ENCODE peak calls at places on chromosome 9, in ten cellular contexts. G, U, Z, R, K, B, C, N, X and D are unnamed samples.

GRCh38 chr9:114102484-114102883 is 3.4 kb upstream of the KIF12 start:
- DNase-seq in G (no peak), U (no peak), Z (no peak), R (no peak), K (no peak), B (no peak), C (no peak), N (no peak), X (no peak), D (no peak)

GRCh38 chr9:138070815-138071214 is 193.2 kb downstream of the CACNA1B start:
- DNase-seq in G (no peak), U (no peak), Z (no peak), R (no peak), K (no peak), B (no peak), C (no peak), N (peak; percentile 33), X (peak; percentile 7), D (no peak)

GRCh38 chr9:34578241-34579096 is 11.1 kb downstream of the CNTFR start:
- DNase-seq in G (peak; percentile 75), U (no peak), Z (no peak), R (peak; percentile 28), K (no peak), B (no peak), C (no peak), N (no peak), X (no peak), D (no peak)

GRCh38 chr9:33795819-33796218 is 458 bp downstream of the PRSS3 start:
- DNase-seq in G (no peak), U (peak; percentile 32), Z (no peak), R (no peak), K (no peak), B (no peak), C (no peak), N (no peak), X (no peak), D (no peak)

GRCh38 chr9:23522952-23523351 is 303.1 kb downstream of the ELAVL2 start:
- DNase-seq in G (no peak), U (no peak), Z (no peak), R (no peak), K (no peak), B (no peak), C (no peak), N (no peak), X (no peak), D (no peak)

GRCh38 chr9:106052735-106053134 is 358.4 kb downstream of the TMEM38B start:
- DNase-seq in G (no peak), U (no peak), Z (no peak), R (no peak), K (no peak), B (no peak), C (no peak), N (no peak), X (no peak), D (no peak)

GRCh38 chr9:130167927-130168326 is 4.3 kb upstream of the NCS1 start:
- DNase-seq in G (peak; percentile 66), U (no peak), Z (no peak), R (no peak), K (no peak), B (no peak), C (no peak), N (no peak), X (no peak), D (no peak)

GRCh38 chr9:109251080-109251775 is 69.6 kb downstream of the EPB41L4B start:
- DNase-seq in G (no peak), U (peak; percentile 70), Z (no peak), R (peak; percentile 92), K (no peak), B (peak; percentile 48), C (no peak), N (no peak), X (peak; percentile 82), D (no peak)

GRCh38 chr9:127051881-127052595 is 70.4 kb downstream of the ANGPTL2 start:
- DNase-seq in G (no peak), U (no peak), Z (no peak), R (no peak), K (no peak), B (no peak), C (no peak), N (no peak), X (no peak), D (no peak)

GRCh38 chr9:127053908-127054307 is 68.5 kb downstream of the ANGPTL2 start:
- DNase-seq in G (no peak), U (no peak), Z (no peak), R (no peak), K (no peak), B (no peak), C (no peak), N (no peak), X (no peak), D (no peak)

GRCh38 chr9:127055745-127056402 is 66.6 kb downstream of the ANGPTL2 start:
- DNase-seq in G (no peak), U (no peak), Z (no peak), R (no peak), K (no peak), B (no peak), C (no peak), N (no peak), X (no peak), D (no peak)

GRCh38 chr9:127050581-127050980 is 71.9 kb downstream of the ANGPTL2 start:
- DNase-seq in G (no peak), U (no peak), Z (no peak), R (no peak), K (no peak), B (no peak), C (no peak), N (no peak), X (no peak), D (no peak)

DNA sequence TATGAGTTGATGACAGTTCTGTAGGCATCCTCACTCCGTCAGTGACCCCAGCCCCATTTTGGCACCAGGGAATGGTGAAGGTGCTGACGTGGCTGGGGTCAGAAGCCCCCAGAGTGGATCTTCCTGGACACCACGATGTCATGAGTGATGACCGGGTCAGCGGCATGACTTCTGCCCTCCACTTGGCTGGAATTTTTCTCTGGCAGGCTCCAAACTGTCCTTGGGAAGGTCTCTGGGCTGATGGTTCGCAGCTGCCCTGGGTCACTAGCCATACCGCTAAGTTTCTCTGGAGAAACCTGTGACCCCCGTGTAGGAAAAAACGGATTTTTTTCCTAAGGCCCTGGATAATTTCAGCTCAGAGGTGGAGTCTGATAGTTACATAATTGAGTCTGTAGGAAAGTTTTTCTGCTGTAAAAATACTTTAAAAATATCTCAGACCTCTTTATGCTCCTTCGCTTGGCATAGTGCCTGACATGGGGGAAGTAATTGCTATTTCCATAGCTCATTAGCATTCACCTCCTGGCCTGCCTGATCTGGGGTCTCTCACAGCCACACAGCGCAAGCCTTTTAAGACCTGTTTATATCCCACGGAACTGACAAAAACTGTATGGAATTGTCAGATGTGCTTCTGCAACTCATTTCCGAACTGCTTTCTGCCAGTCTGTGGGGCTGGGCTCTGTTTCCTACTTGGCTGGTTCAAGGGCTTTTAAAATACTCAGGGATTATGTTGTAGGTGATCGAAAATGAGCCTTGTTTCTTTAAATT is 69.2 kb downstream of the ANGPTL2 start:
- DNase-seq in G (no peak), U (no peak), Z (no peak), R (peak; percentile 62), K (no peak), B (no peak), C (no peak), N (no peak), X (no peak), D (no peak)
- H3K4me1 ChIP-seq in G (no peaks in the 10 kb centered on the region), U (peaks cover 15% of the 10 kb centered on the region), Z (peaks cover 16% of the 10 kb centered on the region), R (peaks cover 37% of the 10 kb centered on the region), K (peaks cover 38% of the 10 kb centered on the region), B (peaks cover 3% of the 10 kb centered on the region), C (peaks cover under 1% of the 10 kb centered on the region), N (peaks cover 23% of the 10 kb centered on the region), X (peaks cover 34% of the 10 kb centered on the region), D (peaks cover 53% of the 10 kb centered on the region)

DNA sequence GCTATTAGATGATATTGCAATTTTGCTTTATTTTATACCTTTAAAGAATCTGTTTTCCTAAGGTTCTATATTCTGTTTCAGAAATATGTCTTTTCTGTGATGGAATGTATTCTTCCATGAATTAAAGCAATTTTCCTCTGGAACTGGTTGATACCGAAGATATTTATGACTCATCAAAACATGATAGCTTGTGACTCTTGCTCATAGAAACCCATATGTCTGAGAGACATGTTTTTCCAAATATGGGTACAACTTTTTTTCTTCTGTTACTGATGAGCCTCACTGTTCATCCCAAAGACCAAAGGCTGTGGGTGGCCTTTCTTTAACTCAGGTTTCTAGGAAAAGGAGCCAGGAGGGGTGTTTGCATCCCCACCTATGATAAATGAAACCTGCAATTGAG is 126.1 kb upstream of the PAPPA start:
- DNase-seq in G (no peak), U (no peak), Z (no peak), R (no peak), K (no peak), B (no peak), C (no peak), N (no peak), X (no peak), D (no peak)
- TF ChIP-seq POLR2AphosphoS5 in G (no peak), U (no peak), Z (no peak), R (no peak), K (no peak), B (no peak), C (no peak), N (no peak), X (no peak), D (no peak)

GRCh38 chr9:90964101-90965020 is 162.7 kb downstream of the SYK start:
- DNase-seq in G (peak; percentile 35), U (peak; percentile 69), Z (peak; percentile 10), R (peak; percentile 15), K (peak; percentile 74), B (no peak), C (no peak), N (peak; percentile 77), X (peak; percentile 61), D (no peak)
- TF ChIP-seq CTCF in G (peak; percentile 20), U (peak; percentile 24), Z (peak; percentile 60), R (no peak), K (no peak), B (no peak), C (peak; percentile 42), N (no peak), X (no peak), D (no peak)

GRCh38 chr9:37201581-37201980 is 81.2 kb downstream of the ZCCHC7 start:
- DNase-seq in G (peak; percentile 26), U (no peak), Z (no peak), R (no peak), K (no peak), B (no peak), C (no peak), N (no peak), X (no peak), D (no peak)

GRCh38 chr9:37198034-37198718 is 77.8 kb downstream of the ZCCHC7 start:
- DNase-seq in G (no peak), U (no peak), Z (no peak), R (no peak), K (no peak), B (no peak), C (no peak), N (no peak), X (no peak), D (no peak)

GRCh38 chr9:37198831-37199230 is 78.5 kb downstream of the ZCCHC7 start:
- DNase-seq in G (no peak), U (no peak), Z (no peak), R (no peak), K (no peak), B (no peak), C (no peak), N (no peak), X (no peak), D (no peak)

GRCh38 chr9:37200572-37201005 is 80.2 kb downstream of the ZCCHC7 start:
- DNase-seq in G (no peak), U (no peak), Z (no peak), R (peak; percentile 86), K (no peak), B (no peak), C (no peak), N (no peak), X (no peak), D (no peak)

GRCh38 chr9:37197158-37198033 is 77.0 kb downstream of the ZCCHC7 start:
- DNase-seq in G (peak; percentile 34), U (no peak), Z (no peak), R (peak; percentile 82), K (no peak), B (no peak), C (no peak), N (no peak), X (no peak), D (no peak)
- H3K4me1 ChIP-seq in G (peaks cover 77% of the 10 kb centered on the region), U (no peaks in the 10 kb centered on the region), Z (peaks cover 8% of the 10 kb centered on the region), R (peaks cover 27% of the 10 kb centered on the region), K (peaks cover 9% of the 10 kb centered on the region), B (no peaks in the 10 kb centered on the region), C (peaks cover 15% of the 10 kb centered on the region), N (peaks cover 54% of the 10 kb centered on the region), X (peaks cover 18% of the 10 kb centered on the region), D (no peaks in the 10 kb centered on the region)